ENCODE peak calls at places on chromosome 4, in eight cellular contexts. One of them, this sample, is unnamed.

GRCh38 chr4:119172223-119172622 is 36.6 kb downstream of the MYOZ2 start:
- DNase-seq in AG10803: no peak
- DNase-seq in esophagus squamous epithelium: no peak
- DNase-seq in CD4-positive, alpha-beta T cell: no peak
- DNase-seq in RWPE1: no peak
- DNase-seq in lower lobe of right lung: no peak
- DNase-seq in left lung: no peak
- DNase-seq in fibroblast of pulmonary artery: no peak
- DNase-seq in this sample: no peak

GRCh38 chr4:2797545-2798305 is 4.8 kb downstream of the SH3BP2 start:
- DNase-seq in AG10803: no peak
- DNase-seq in esophagus squamous epithelium: no peak
- DNase-seq in CD4-positive, alpha-beta T cell: peak
- DNase-seq in RWPE1: no peak
- DNase-seq in lower lobe of right lung: peak
- DNase-seq in left lung: no peak
- DNase-seq in fibroblast of pulmonary artery: no peak
- DNase-seq in this sample: no peak

GRCh38 chr4:185541251-185541671 is 6.0 kb upstream of the PDLIM3 start:
- DNase-seq in AG10803: no peak
- DNase-seq in esophagus squamous epithelium: no peak
- DNase-seq in CD4-positive, alpha-beta T cell: no peak
- DNase-seq in RWPE1: no peak
- DNase-seq in lower lobe of right lung: no peak
- DNase-seq in left lung: peak
- DNase-seq in fibroblast of pulmonary artery: peak
- DNase-seq in this sample: peak

GRCh38 chr4:20217951-20218350 is 33.8 kb upstream of the SLIT2 start:
- DNase-seq in AG10803: no peak
- DNase-seq in esophagus squamous epithelium: no peak
- DNase-seq in CD4-positive, alpha-beta T cell: no peak
- DNase-seq in RWPE1: no peak
- DNase-seq in lower lobe of right lung: no peak
- DNase-seq in left lung: no peak
- DNase-seq in fibroblast of pulmonary artery: no peak
- DNase-seq in this sample: no peak

GRCh38 chr4:1511441-1512041 is 105.3 kb upstream of the NKX1-1 start:
- DNase-seq in AG10803: peak
- DNase-seq in esophagus squamous epithelium: no peak
- DNase-seq in CD4-positive, alpha-beta T cell: peak
- DNase-seq in RWPE1: peak
- DNase-seq in lower lobe of right lung: peak
- DNase-seq in left lung: peak
- DNase-seq in fibroblast of pulmonary artery: peak
- DNase-seq in this sample: peak

GRCh38 chr4:148330724-148331123 is 111.5 kb downstream of the NR3C2 start:
- DNase-seq in AG10803: no peak
- DNase-seq in esophagus squamous epithelium: no peak
- DNase-seq in CD4-positive, alpha-beta T cell: no peak
- DNase-seq in RWPE1: no peak
- DNase-seq in lower lobe of right lung: no peak
- DNase-seq in left lung: no peak
- DNase-seq in fibroblast of pulmonary artery: no peak
- DNase-seq in this sample: no peak

GRCh38 chr4:99159699-99160098 is 15.6 kb upstream of the ADH4 start:
- DNase-seq in AG10803: peak
- DNase-seq in esophagus squamous epithelium: no peak
- DNase-seq in CD4-positive, alpha-beta T cell: no peak
- DNase-seq in RWPE1: no peak
- DNase-seq in lower lobe of right lung: no peak
- DNase-seq in left lung: no peak
- DNase-seq in fibroblast of pulmonary artery: no peak
- DNase-seq in this sample: peak

GRCh38 chr4:47383829-47384427 is 79.6 kb downstream of the COMMD8 start:
- DNase-seq in AG10803: peak
- DNase-seq in esophagus squamous epithelium: no peak
- DNase-seq in CD4-positive, alpha-beta T cell: no peak
- DNase-seq in RWPE1: peak
- DNase-seq in lower lobe of right lung: no peak
- DNase-seq in left lung: no peak
- DNase-seq in fibroblast of pulmonary artery: peak
- DNase-seq in this sample: peak

GRCh38 chr4:159946983-159947645 is 844.2 kb downstream of the RAPGEF2 start:
- DNase-seq in AG10803: peak
- DNase-seq in esophagus squamous epithelium: no peak
- DNase-seq in CD4-positive, alpha-beta T cell: no peak
- DNase-seq in RWPE1: peak
- DNase-seq in lower lobe of right lung: no peak
- DNase-seq in left lung: no peak
- DNase-seq in fibroblast of pulmonary artery: peak
- DNase-seq in this sample: peak

GRCh38 chr4:102541708-102542107 is 40.5 kb downstream of the NFKB1 start:
- DNase-seq in AG10803: no peak
- DNase-seq in esophagus squamous epithelium: no peak
- DNase-seq in CD4-positive, alpha-beta T cell: no peak
- DNase-seq in RWPE1: no peak
- DNase-seq in lower lobe of right lung: no peak
- DNase-seq in left lung: no peak
- DNase-seq in fibroblast of pulmonary artery: no peak
- DNase-seq in this sample: no peak

GRCh38 chr4:110793381-110793801 is 170.5 kb upstream of the PITX2 start:
- DNase-seq in AG10803: no peak
- DNase-seq in esophagus squamous epithelium: no peak
- DNase-seq in CD4-positive, alpha-beta T cell: no peak
- DNase-seq in RWPE1: no peak
- DNase-seq in lower lobe of right lung: no peak
- DNase-seq in left lung: no peak
- DNase-seq in fibroblast of pulmonary artery: peak
- DNase-seq in this sample: peak

GRCh38 chr4:47705326-47705981 is 132.4 kb downstream of the CORIN start:
- DNase-seq in AG10803: peak
- DNase-seq in esophagus squamous epithelium: no peak
- DNase-seq in CD4-positive, alpha-beta T cell: no peak
- DNase-seq in RWPE1: peak
- DNase-seq in lower lobe of right lung: no peak
- DNase-seq in left lung: no peak
- DNase-seq in fibroblast of pulmonary artery: peak
- DNase-seq in this sample: peak

GRCh38 chr4:4437798-4438470 is 51.0 kb downstream of the NSG1 start:
- DNase-seq in AG10803: no peak
- DNase-seq in esophagus squamous epithelium: no peak
- DNase-seq in CD4-positive, alpha-beta T cell: no peak
- DNase-seq in RWPE1: no peak
- DNase-seq in lower lobe of right lung: no peak
- DNase-seq in left lung: no peak
- DNase-seq in fibroblast of pulmonary artery: no peak
- DNase-seq in this sample: no peak

GRCh38 chr4:8308856-8309771 is 39.6 kb downstream of the HTRA3 start:
- DNase-seq in AG10803: peak
- DNase-seq in esophagus squamous epithelium: no peak
- DNase-seq in CD4-positive, alpha-beta T cell: no peak
- DNase-seq in RWPE1: no peak
- DNase-seq in lower lobe of right lung: peak
- DNase-seq in left lung: peak
- DNase-seq in fibroblast of pulmonary artery: peak
- DNase-seq in this sample: peak

GRCh38 chr4:28209371-28209924 is 1348.8 kb downstream of the STIM2 start:
- DNase-seq in AG10803: no peak
- DNase-seq in esophagus squamous epithelium: no peak
- DNase-seq in CD4-positive, alpha-beta T cell: no peak
- DNase-seq in RWPE1: no peak
- DNase-seq in lower lobe of right lung: no peak
- DNase-seq in left lung: no peak
- DNase-seq in fibroblast of pulmonary artery: no peak
- DNase-seq in this sample: no peak

GRCh38 chr4:10096201-10096975 is 20.2 kb downstream of the WDR1 start:
- DNase-seq in AG10803: peak
- DNase-seq in esophagus squamous epithelium: no peak
- DNase-seq in CD4-positive, alpha-beta T cell: peak
- DNase-seq in RWPE1: peak
- DNase-seq in lower lobe of right lung: peak
- DNase-seq in left lung: peak
- DNase-seq in fibroblast of pulmonary artery: peak
- DNase-seq in this sample: peak

GRCh38 chr4:135368826-135369225 is 1167.2 kb upstream of the PABPC4L start:
- DNase-seq in AG10803: no peak
- DNase-seq in esophagus squamous epithelium: no peak
- DNase-seq in CD4-positive, alpha-beta T cell: no peak
- DNase-seq in RWPE1: no peak
- DNase-seq in lower lobe of right lung: no peak
- DNase-seq in left lung: no peak
- DNase-seq in fibroblast of pulmonary artery: peak
- DNase-seq in this sample: peak

GRCh38 chr4:52863324-52863723 is 1.2 kb downstream of the RASL11B start:
- DNase-seq in AG10803: no peak
- DNase-seq in esophagus squamous epithelium: no peak
- DNase-seq in CD4-positive, alpha-beta T cell: no peak
- DNase-seq in RWPE1: no peak
- DNase-seq in lower lobe of right lung: no peak
- DNase-seq in left lung: no peak
- DNase-seq in fibroblast of pulmonary artery: no peak
- DNase-seq in this sample: no peak

GRCh38 chr4:52864816-52865215 is 2.7 kb downstream of the RASL11B start:
- DNase-seq in AG10803: peak
- DNase-seq in esophagus squamous epithelium: no peak
- DNase-seq in CD4-positive, alpha-beta T cell: no peak
- DNase-seq in RWPE1: no peak
- DNase-seq in lower lobe of right lung: no peak
- DNase-seq in left lung: no peak
- DNase-seq in fibroblast of pulmonary artery: peak
- DNase-seq in this sample: peak

GRCh38 chr4:52861171-52861873 is 795 bp upstream of the RASL11B start:
- DNase-seq in AG10803: no peak
- DNase-seq in esophagus squamous epithelium: no peak
- DNase-seq in CD4-positive, alpha-beta T cell: no peak
- DNase-seq in RWPE1: no peak
- DNase-seq in lower lobe of right lung: no peak
- DNase-seq in left lung: no peak
- DNase-seq in fibroblast of pulmonary artery: no peak
- DNase-seq in this sample: no peak

GRCh38 chr4:52862605-52863236 is 604 bp downstream of the RASL11B start:
- DNase-seq in AG10803: no peak
- DNase-seq in esophagus squamous epithelium: no peak
- DNase-seq in CD4-positive, alpha-beta T cell: no peak
- DNase-seq in RWPE1: peak
- DNase-seq in lower lobe of right lung: no peak
- DNase-seq in left lung: no peak
- DNase-seq in fibroblast of pulmonary artery: no peak
- DNase-seq in this sample: no peak

GRCh38 chr4:52861879-52862604 is at the start of gene RASL11B:
- DNase-seq in AG10803: peak
- DNase-seq in esophagus squamous epithelium: no peak
- DNase-seq in CD4-positive, alpha-beta T cell: peak
- DNase-seq in RWPE1: peak
- DNase-seq in lower lobe of right lung: peak
- DNase-seq in left lung: peak
- DNase-seq in fibroblast of pulmonary artery: peak
- DNase-seq in this sample: peak
- TF ChIP-seq CTCF in AG10803: no peak
- TF ChIP-seq CTCF in esophagus squamous epithelium: no peak
- TF ChIP-seq CTCF in CD4-positive, alpha-beta T cell: peak
- TF ChIP-seq CTCF in RWPE1: no peak
- TF ChIP-seq CTCF in lower lobe of right lung: peak
- TF ChIP-seq CTCF in left lung: peak
- TF ChIP-seq CTCF in fibroblast of pulmonary artery: no peak
- TF ChIP-seq CTCF in this sample: no peak

DNA sequence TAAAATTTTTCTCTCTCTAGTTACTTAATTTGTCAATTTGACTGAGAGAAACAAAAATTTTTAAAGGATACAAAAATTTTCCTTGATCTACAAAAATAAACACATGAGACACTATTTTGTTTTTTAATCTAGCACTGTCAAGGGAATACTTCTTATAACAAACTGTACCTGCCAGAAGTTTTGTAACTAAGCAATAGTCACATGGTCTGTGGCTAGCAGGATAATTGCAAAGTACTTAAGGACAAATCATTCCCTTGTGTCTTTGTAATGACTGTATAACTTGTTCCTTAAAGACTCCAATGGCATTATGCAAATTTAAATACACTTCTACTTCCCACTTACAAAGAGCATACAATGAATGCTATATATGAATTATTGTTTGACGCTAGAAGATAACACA is 25.1 kb upstream of the ANK2 start:
- DNase-seq in AG10803: peak
- DNase-seq in esophagus squamous epithelium: no peak
- DNase-seq in CD4-positive, alpha-beta T cell: no peak
- DNase-seq in RWPE1: no peak
- DNase-seq in lower lobe of right lung: no peak
- DNase-seq in left lung: no peak
- DNase-seq in fibroblast of pulmonary artery: no peak
- DNase-seq in this sample: no peak
- TF ChIP-seq CTCF in AG10803: no peak
- TF ChIP-seq CTCF in esophagus squamous epithelium: no peak
- TF ChIP-seq CTCF in CD4-positive, alpha-beta T cell: no peak
- TF ChIP-seq CTCF in RWPE1: no peak
- TF ChIP-seq CTCF in lower lobe of right lung: no peak
- TF ChIP-seq CTCF in left lung: no peak
- TF ChIP-seq CTCF in fibroblast of pulmonary artery: no peak
- TF ChIP-seq CTCF in this sample: no peak

GRCh38 chr4:16609170-16609758 is 289.2 kb downstream of the LDB2 start:
- DNase-seq in AG10803: no peak
- DNase-seq in esophagus squamous epithelium: no peak
- DNase-seq in CD4-positive, alpha-beta T cell: no peak
- DNase-seq in RWPE1: no peak
- DNase-seq in lower lobe of right lung: no peak
- DNase-seq in left lung: no peak
- DNase-seq in fibroblast of pulmonary artery: no peak
- DNase-seq in this sample: no peak
- TF ChIP-seq CTCF in AG10803: no peak
- TF ChIP-seq CTCF in esophagus squamous epithelium: no peak
- TF ChIP-seq CTCF in CD4-positive, alpha-beta T cell: no peak
- TF ChIP-seq CTCF in RWPE1: no peak
- TF ChIP-seq CTCF in lower lobe of right lung: no peak
- TF ChIP-seq CTCF in left lung: no peak
- TF ChIP-seq CTCF in fibroblast of pulmonary artery: no peak
- TF ChIP-seq CTCF in this sample: no peak

GRCh38 chr4:183602444-183603102 is 56.4 kb downstream of the RWDD4 start:
- DNase-seq in AG10803: peak
- DNase-seq in esophagus squamous epithelium: no peak
- DNase-seq in CD4-positive, alpha-beta T cell: no peak
- DNase-seq in RWPE1: peak
- DNase-seq in lower lobe of right lung: no peak
- DNase-seq in left lung: no peak
- DNase-seq in fibroblast of pulmonary artery: peak
- DNase-seq in this sample: peak
- TF ChIP-seq CTCF in AG10803: peak
- TF ChIP-seq CTCF in esophagus squamous epithelium: peak
- TF ChIP-seq CTCF in CD4-positive, alpha-beta T cell: peak
- TF ChIP-seq CTCF in RWPE1: peak
- TF ChIP-seq CTCF in lower lobe of right lung: peak
- TF ChIP-seq CTCF in left lung: no peak
- TF ChIP-seq CTCF in fibroblast of pulmonary artery: peak
- TF ChIP-seq CTCF in this sample: peak

DNA sequence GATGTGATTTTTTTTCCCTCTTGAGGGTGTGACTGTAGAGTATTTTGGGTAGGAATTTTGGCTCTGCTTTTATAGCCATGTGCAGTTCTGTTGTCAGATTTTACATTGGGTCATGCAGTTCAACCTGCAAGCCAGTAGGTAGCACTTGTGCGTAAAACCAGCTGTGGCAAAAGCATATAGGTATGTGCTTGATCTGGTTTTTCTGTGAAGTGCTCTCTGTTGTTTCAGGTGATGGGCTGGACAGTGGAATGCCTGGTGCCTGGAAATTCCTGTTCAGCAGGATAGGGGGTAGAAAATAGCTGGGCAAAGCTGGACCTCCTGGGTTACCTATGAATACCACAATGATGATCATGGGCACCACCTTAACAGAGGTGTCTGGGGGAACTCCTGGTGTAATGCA is 584.2 kb upstream of the PCDH10 start:
- DNase-seq in AG10803: no peak
- DNase-seq in esophagus squamous epithelium: no peak
- DNase-seq in CD4-positive, alpha-beta T cell: no peak
- DNase-seq in RWPE1: no peak
- DNase-seq in lower lobe of right lung: no peak
- DNase-seq in left lung: no peak
- DNase-seq in fibroblast of pulmonary artery: peak
- DNase-seq in this sample: no peak
- TF ChIP-seq CTCF in AG10803: no peak
- TF ChIP-seq CTCF in esophagus squamous epithelium: no peak
- TF ChIP-seq CTCF in CD4-positive, alpha-beta T cell: no peak
- TF ChIP-seq CTCF in RWPE1: no peak
- TF ChIP-seq CTCF in lower lobe of right lung: no peak
- TF ChIP-seq CTCF in left lung: no peak
- TF ChIP-seq CTCF in fibroblast of pulmonary artery: no peak
- TF ChIP-seq CTCF in this sample: no peak

This sample was measured in fibroblast of the aortic adventitia.